ENCODE peak calls at places on chromosomes 1 and 21, in six cellular contexts. B, V, Q, R, G and W are unnamed samples.

GRCh38 chr1:99590578-99591209 is 55.2 kb upstream of the PALMD start:
- DNase-seq in R (no peak), G (no peak), V (no peak), Q (no peak), B (no peak), W (no peak)

GRCh38 chr1:201014816-201015200 is 8.7 kb downstream of the KIF21B start:
- DNase-seq in V (no peak), G (peak), Q (no peak), R (no peak), B (no peak), W (no peak)

GRCh38 chr1:197268012-197268411 is at the start of gene CRB1:
- DNase-seq in B (no peak), G (peak), Q (no peak), V (no peak), R (no peak), W (no peak)

GRCh38 chr1:69139007-69139406 is 428.7 kb upstream of the LRRC7 start:
- DNase-seq in R (no peak), B (no peak), Q (no peak), G (no peak), V (no peak), W (no peak)

GRCh38 chr1:26278835-26279597 is 870 bp upstream of the SH3BGRL3 start:
- DNase-seq in G (peak), V (no peak), B (peak), R (peak), Q (peak), W (peak)

GRCh38 chr1:24108334-24109165 is 3.4 kb downstream of the MYOM3 start:
- DNase-seq in B (no peak), G (no peak), Q (no peak), R (no peak), V (no peak), W (no peak)

GRCh38 chr1:27402349-27402754 is 9.9 kb downstream of the GPR3 start:
- DNase-seq in G (no peak), B (no peak), V (no peak), Q (no peak), R (no peak), W (no peak)

GRCh38 chr1:35269190-35269988 is 880 bp downstream of the ZMYM4 start:
- DNase-seq in B (no peak), Q (no peak), G (peak), R (peak), V (no peak), W (no peak)

GRCh38 chr1:105894006-105894405 is 1162.5 kb upstream of the PRMT6 start:
- DNase-seq in R (no peak), V (no peak), G (no peak), B (no peak), Q (no peak), W (no peak)

GRCh38 chr1:18941221-18942141 is 15.0 kb downstream of the IFFO2 start:
- DNase-seq in B (peak), Q (no peak), G (no peak), V (no peak), R (no peak), W (no peak)

GRCh38 chr1:168362991-168363390 is 82.3 kb downstream of the TBX19 start:
- DNase-seq in Q (peak), V (no peak), G (peak), R (peak), B (no peak), W (no peak)

GRCh38 chr1:53944469-53945182 is 873 bp downstream of the IFT25 start:
- DNase-seq in R (no peak), Q (no peak), B (peak), V (no peak), G (no peak), W (no peak)

GRCh38 chr1:194289569-194290266 is 1103.3 kb upstream of the B3GALT2 start:
- DNase-seq in R (peak), Q (peak), V (peak), B (no peak), G (peak), W (no peak)

GRCh38 chr21:23316190-23316589 is 2291.1 kb downstream of the MRPL39 start:
- DNase-seq in V (no peak), B (no peak), Q (no peak), G (no peak), R (no peak), W (no peak)